ENCODE peak calls at places on chromosomes 12 and 14, in nine cellular contexts. N is Right ventricle myocardium inferior; Y is sciatic nerve; B is body of pancreas; W is WTC11; H is nephron progenitor cell; P is stimulated activated CD8-positive, alpha-beta memory T cell treated with anti-CD3 and anti-CD28 coated beads, Interleukin-15, amount 100 ng/mL, for 24 hours; X is aorta; V is retinal pigment epithelial cell. M is an unnamed sample.

GRCh38 chr14:100472094-100472455 is 115.1 kb downstream of the BEGAIN start:
- DNase-seq in W (no peak), N (no peak), P (no peak), V (no peak), X (no peak), Y (no peak), B (no peak), H (no peak), M (no peak)

GRCh38 chr12:119011231-119011630 is 29.9 kb downstream of the SRRM4 start:
- DNase-seq in V (no peak), P (no peak), X (no peak), Y (no peak), H (no peak), B (no peak), W (no peak), N (no peak), M (no peak)

GRCh38 chr12:102950107-102950949 is 7.1 kb upstream of the ASCL1 start:
- DNase-seq in N (no peak), V (no peak), B (peak), Y (no peak), X (no peak), W (peak), H (peak), P (no peak), M (no peak)

GRCh38 chr12:71780207-71780822 is 25.7 kb downstream of the RAB21 start:
- DNase-seq in X (no peak), V (no peak), N (no peak), P (no peak), B (peak), W (no peak), H (peak), Y (peak), M (peak)

GRCh38 chr14:22836301-22837058 is at the start of gene MMP14:
- DNase-seq in W (peak), B (peak), H (peak), X (peak), V (no peak), Y (peak), P (no peak), N (peak), M (no peak)

GRCh38 chr14:78152246-78153068 is 17.7 kb upstream of the NRXN3 start:
- DNase-seq in X (no peak), B (no peak), H (no peak), P (no peak), Y (no peak), W (no peak), N (no peak), V (no peak), M (no peak)

GRCh38 chr14:55097894-55098560 is 31.0 kb upstream of the LGALS3 start:
- DNase-seq in V (no peak), B (no peak), X (no peak), Y (no peak), W (no peak), H (no peak), P (no peak), N (no peak), M (peak)

GRCh38 chr12:79407671-79408622 is 282.8 kb downstream of the PAWR start:
- DNase-seq in P (no peak), W (peak), X (no peak), V (peak), B (peak), H (peak), N (no peak), Y (peak), M (peak)

GRCh38 chr12:6532051-6532926 is 2.0 kb upstream of the GAPDH start:
- DNase-seq in N (peak), W (peak), P (peak), X (peak), H (peak), Y (no peak), V (peak), B (peak), M (peak)

GRCh38 chr14:68779761-68780323 is 13.0 kb downstream of the ZFP36L1 start:
- DNase-seq in X (no peak), N (no peak), H (no peak), W (no peak), B (no peak), V (peak), Y (no peak), P (no peak), M (peak)

GRCh38 chr14:77989441-77989891 is 180.7 kb upstream of the NRXN3 start:
- DNase-seq in V (no peak), P (no peak), B (no peak), H (peak), N (no peak), X (no peak), Y (peak), W (no peak), M (no peak)

GRCh38 chr14:96797943-96798349 is 764 bp downstream of the VRK1 start:
- DNase-seq in Y (no peak), V (no peak), N (no peak), B (no peak), W (no peak), X (no peak), H (no peak), P (peak), M (peak)

GRCh38 chr12:130043685-130044421 is 118.4 kb upstream of the FZD10 start:
- DNase-seq in H (no peak), N (no peak), X (no peak), B (no peak), Y (no peak), W (no peak), P (no peak), V (no peak), M (no peak)

GRCh38 chr12:58920102-58920955 is at the start of gene LRIG3:
- DNase-seq in W (peak), X (peak), V (peak), N (peak), Y (peak), P (no peak), B (peak), H (peak), M (peak)

GRCh38 chr12:92668739-92669138 is 34.0 kb upstream of the PLEKHG7 start:
- DNase-seq in X (no peak), V (no peak), Y (no peak), B (no peak), N (no peak), P (no peak), W (no peak), H (no peak), M (no peak)

GRCh38 chr14:21902561-21903199 is 229.1 kb upstream of the OR4E1 start:
- DNase-seq in X (no peak), W (no peak), N (no peak), V (no peak), H (peak), B (no peak), Y (no peak), P (no peak), M (peak)

GRCh38 chr12:94184995-94185711 is 36.8 kb downstream of the PLXNC1 start:
- DNase-seq in B (no peak), P (no peak), X (no peak), H (no peak), W (no peak), Y (no peak), V (no peak), N (no peak), M (no peak)

GRCh38 chr12:51395283-51396230 is 4.4 kb upstream of the GALNT6 start:
- DNase-seq in H (no peak), B (no peak), P (no peak), N (no peak), W (no peak), X (no peak), Y (no peak), V (no peak), M (peak)

GRCh38 chr14:104586832-104587620 is 7.5 kb downstream of the C14orf180 start:
- DNase-seq in Y (no peak), V (no peak), X (peak), P (no peak), H (no peak), B (peak), N (peak), W (no peak), M (no peak)

GRCh38 chr14:64947710-64948611 is 5.4 kb upstream of the GPX2 start:
- DNase-seq in V (no peak), W (no peak), N (no peak), X (no peak), P (no peak), Y (peak), B (no peak), H (no peak), M (no peak)

GRCh38 chr12:132718644-132719043 is 8.0 kb downstream of the PGAM5 start:
- DNase-seq in V (no peak), X (no peak), H (no peak), Y (no peak), W (no peak), B (no peak), N (no peak), P (no peak), M (no peak)

GRCh38 chr12:42426733-42427132 is 100.8 kb downstream of the PPHLN1 start:
- DNase-seq in P (no peak), Y (no peak), V (peak), X (no peak), B (no peak), N (no peak), H (no peak), W (no peak), M (peak)

GRCh38 chr14:93263416-93263815 is 56.4 kb downstream of the UBR7 start:
- DNase-seq in H (no peak), Y (no peak), P (no peak), V (no peak), N (no peak), B (no peak), W (no peak), X (no peak), M (no peak)

GRCh38 chr14:92470215-92470614 is 43.4 kb upstream of the RIN3 start:
- DNase-seq in P (no peak), B (no peak), V (peak), W (no peak), H (no peak), N (no peak), X (no peak), Y (no peak), M (no peak)

GRCh38 chr12:56993346-56993745 is 13.0 kb downstream of the ZBTB39 start:
- DNase-seq in B (no peak), H (no peak), V (no peak), P (no peak), W (no peak), X (no peak), N (no peak), Y (peak), M (no peak)

GRCh38 chr14:22614240-22614799 is 16.2 kb downstream of the ABHD4 start:
- DNase-seq in Y (no peak), P (no peak), V (peak), B (peak), W (no peak), N (no peak), H (peak), X (no peak), M (no peak)

GRCh38 chr14:89598548-89599186 is 181.6 kb upstream of the FOXN3 start:
- DNase-seq in V (no peak), P (no peak), X (no peak), H (no peak), Y (no peak), B (no peak), N (no peak), W (no peak), M (no peak)

GRCh38 chr14:53896773-53897172 is 59.9 kb downstream of the BMP4 start:
- DNase-seq in Y (no peak), H (no peak), B (no peak), X (no peak), N (no peak), P (no peak), W (no peak), V (no peak), M (no peak)

GRCh38 chr12:93944196-93944595 is 204.2 kb upstream of the PLXNC1 start:
- DNase-seq in P (no peak), N (no peak), W (no peak), Y (no peak), H (no peak), X (no peak), V (no peak), B (no peak), M (no peak)

GRCh38 chr12:52307836-52308806 is 13.1 kb downstream of the KRT83 start:
- DNase-seq in W (peak), N (peak), P (no peak), X (peak), Y (no peak), B (peak), V (peak), H (peak), M (peak)

GRCh38 chr12:115870021-115870420 is 407.5 kb downstream of the MED13L start:
- DNase-seq in X (no peak), B (no peak), V (no peak), Y (no peak), H (no peak), P (no peak), N (no peak), W (no peak), M (no peak)

GRCh38 chr12:15151141-15152091 is 69.8 kb downstream of the RERG start:
- DNase-seq in X (no peak), W (no peak), Y (no peak), B (no peak), N (no peak), V (no peak), P (no peak), H (no peak), M (no peak)

GRCh38 chr12:107558141-107558815 is 127.3 kb upstream of the PWP1 start:
- DNase-seq in P (no peak), W (no peak), Y (no peak), B (no peak), X (no peak), N (no peak), V (no peak), H (no peak), M (no peak)

GRCh38 chr12:4114986-4115385 is 158.6 kb upstream of the CCND2 start:
- DNase-seq in B (no peak), X (no peak), V (no peak), P (no peak), Y (no peak), W (no peak), H (no peak), N (no peak), M (peak)

M was measured in activated CD8-positive, alpha-beta T cell treated with anti-CD3 and anti-CD28 coated beads for 36 hours.